ENCODE peak calls at places on chromosomes 1 and 21, in four cellular contexts. G, F, V and Z are unnamed samples.

GRCh38 chr1:55468438-55468837 is 253.3 kb upstream of the USP24 start:
- DNase-seq in G (no peak), F (no peak), V (no peak), Z (no peak)

GRCh38 chr1:117562581-117563491 is 43.0 kb upstream of the TENT5C start:
- DNase-seq in F (no peak), G (no peak), V (no peak), Z (no peak)

GRCh38 chr1:228802386-228803221 is 67.3 kb downstream of the RHOU start:
- DNase-seq in V (no peak), G (peak; percentile 45), F (no peak), Z (no peak)

GRCh38 chr1:181603735-181604410 is 120.6 kb downstream of the CACNA1E start:
- DNase-seq in F (no peak), G (no peak), V (no peak), Z (no peak)

GRCh38 chr1:169027607-169028320 is 78.7 kb upstream of the ATP1B1 start:
- DNase-seq in G (no peak), F (no peak), V (peak; percentile 76), Z (no peak)

GRCh38 chr21:15449556-15449955 is 280.2 kb upstream of the USP25 start:
- DNase-seq in F (no peak), G (no peak), V (no peak), Z (no peak)

GRCh38 chr1:205052689-205053088 is 9.7 kb downstream of the CNTN2 start:
- DNase-seq in F (no peak), V (no peak), G (no peak), Z (no peak)

GRCh38 chr1:240314845-240315746 is 223.4 kb downstream of the FMN2 start:
- DNase-seq in F (no peak), G (no peak), V (no peak), Z (no peak)

GRCh38 chr1:21871943-21872342 is 59.9 kb downstream of the LDLRAD2 start:
- DNase-seq in G (no peak), F (no peak), V (no peak), Z (no peak)

GRCh38 chr21:36551731-36552457 is 72.0 kb upstream of the CLDN14 start:
- DNase-seq in V (no peak), G (no peak), F (no peak), Z (no peak)

GRCh38 chr1:27491748-27492700 is 2.1 kb upstream of the WASF2 start:
- DNase-seq in G (no peak), V (no peak), F (no peak), Z (no peak)

GRCh38 chr1:80893140-80893539 is 907.6 kb upstream of the ADGRL2 start:
- DNase-seq in G (no peak), F (no peak), V (no peak), Z (no peak)

GRCh38 chr1:3673381-3674099 is 21.2 kb downstream of the TP73 start:
- DNase-seq in F (no peak), V (peak; percentile 68), G (no peak), Z (no peak)

GRCh38 chr1:235302143-235302542 is 25.8 kb downstream of the ARID4B start:
- DNase-seq in G (no peak), F (no peak), V (no peak), Z (no peak)

GRCh38 chr21:35206141-35207125 is 157.3 kb upstream of the RUNX1 start:
- DNase-seq in F (peak; percentile 83), V (no peak), G (no peak), Z (no peak)

GRCh38 chr1:93827633-93828436 is 51.2 kb downstream of the DNTTIP2 start:
- DNase-seq in F (no peak), V (no peak), G (no peak), Z (no peak)

GRCh38 chr1:198156111-198156744 is 570 bp upstream of the NEK7 start:
- DNase-seq in V (no peak), F (peak; percentile 73), G (peak; percentile 75), Z (no peak)

GRCh38 chr1:173869108-173869359 is 854 bp downstream of the ZBTB37 start:
- DNase-seq in G (peak; percentile 25), V (no peak), F (no peak), Z (no peak)

GRCh38 chr1:8571200-8571984 is 246.0 kb downstream of the RERE start:
- DNase-seq in F (no peak), V (no peak), G (no peak), Z (no peak)

GRCh38 chr1:21232044-21232443 is 55.3 kb upstream of the EIF4G3 start:
- DNase-seq in G (peak; percentile 22), F (peak; percentile 67), V (no peak), Z (peak; percentile 47)

GRCh38 chr1:94102126-94102525 is 18.8 kb downstream of the ABCA4 start:
- DNase-seq in F (no peak), G (no peak), V (no peak), Z (no peak)

GRCh38 chr21:42537106-42537742 is 23.6 kb downstream of the SLC37A1 start:
- DNase-seq in G (peak; percentile 17), V (no peak), F (peak; percentile 48), Z (no peak)

GRCh38 chr1:20458717-20459116 is 27.3 kb downstream of the CAMK2N1 start:
- DNase-seq in F (no peak), G (no peak), V (no peak), Z (no peak)

GRCh38 chr1:10599194-10599861 is 124.6 kb downstream of the PEX14 start:
- DNase-seq in V (no peak), G (no peak), F (no peak), Z (no peak)

GRCh38 chr1:244192336-244192735 is 141.3 kb downstream of the ZBTB18 start:
- DNase-seq in V (no peak), F (no peak), G (no peak), Z (no peak)

GRCh38 chr1:30822966-30823581 is 65.5 kb upstream of the LAPTM5 start:
- DNase-seq in F (no peak), V (no peak), G (peak; percentile 84), Z (no peak)
- TF ChIP-seq SPI1 in F (no peak), V (no peak), G (no peak), Z (no peak)

DNA sequence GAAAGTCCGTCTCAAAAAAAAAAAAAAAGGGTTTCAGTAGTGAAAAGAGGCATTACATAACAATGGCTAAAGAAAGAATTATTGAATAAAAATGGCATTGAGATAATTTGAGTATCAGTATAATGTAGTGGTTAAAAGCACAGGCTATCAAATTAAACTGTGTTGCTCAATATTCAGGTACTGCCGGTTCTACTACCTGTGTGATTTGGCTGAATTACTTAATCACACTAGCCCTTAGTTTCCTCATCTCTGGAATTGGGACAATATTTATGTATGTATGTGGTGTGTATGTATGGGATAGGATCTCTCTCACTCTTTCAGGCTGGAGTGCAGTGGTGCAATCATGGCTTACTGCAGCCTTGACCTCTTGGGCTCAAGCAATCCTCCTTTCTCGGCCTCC is 56.1 kb upstream of the TEKT2 start:
- DNase-seq in G (no peak), F (no peak), V (no peak), Z (no peak)
- TF ChIP-seq SPI1 in G (no peak), F (no peak), V (no peak), Z (no peak)

GRCh38 chr1:15288173-15288926 is 41.3 kb downstream of the FHAD1 start:
- DNase-seq in F (no peak), V (no peak), G (no peak), Z (no peak)

GRCh38 chr1:15287035-15287434 is 40.0 kb downstream of the FHAD1 start:
- DNase-seq in G (no peak), V (no peak), F (no peak), Z (no peak)

GRCh38 chr1:15290382-15290781 is 43.4 kb downstream of the FHAD1 start:
- DNase-seq in V (no peak), G (no peak), F (peak; percentile 25), Z (no peak)

GRCh38 chr1:15287591-15287990 is 40.6 kb downstream of the FHAD1 start:
- DNase-seq in G (no peak), V (no peak), F (no peak), Z (no peak)

GRCh38 chr1:15289251-15289651 is 42.2 kb downstream of the FHAD1 start:
- DNase-seq in F (no peak), V (no peak), G (no peak), Z (no peak)
- TF ChIP-seq SPI1 in F (no peak), V (no peak), G (no peak), Z (no peak)

DNA sequence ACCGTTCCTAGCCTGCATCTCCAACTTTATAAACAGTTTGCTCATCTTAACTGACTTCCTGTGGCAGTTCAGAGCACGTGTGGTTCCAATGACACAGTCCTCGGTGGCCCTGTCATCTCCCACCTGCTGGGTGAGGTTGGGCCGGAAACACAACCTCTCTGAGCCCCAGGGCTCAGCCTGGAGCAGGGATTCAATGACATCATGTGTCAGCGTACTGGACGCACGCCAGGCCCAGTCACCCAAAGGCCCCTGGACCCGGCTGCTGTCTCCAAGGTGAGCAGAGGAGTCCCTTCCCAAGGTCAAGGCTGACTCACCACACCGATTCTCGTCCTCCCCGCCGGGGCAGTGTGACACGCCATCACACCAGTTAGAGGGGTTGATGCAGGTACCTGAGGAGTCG is 19.9 kb downstream of the TMPRSS2 start:
- DNase-seq in V (no peak), F (no peak), G (no peak), Z (no peak)
- TF ChIP-seq SPI1 in V (no peak), F (no peak), G (no peak), Z (no peak)